ENCODE peak calls at places on chromosome 14, in eight cellular contexts. P is esophagus muscularis mucosa; V is pancreas; D is MG63; X is fibroblast of pulmonary artery; E is ovary; H is bronchial epithelial cell; F is CD8-positive, alpha-beta memory T cell. O is an unnamed sample.
A peak's percentile ranks its signal among the peaks of the same experiment; 100 is the strongest.

GRCh38 chr14:81435578-81436295 is 35.6 kb upstream of the STON2 start:
- DNase-seq in P (no peak), V (peak; percentile 84), D (peak; percentile 12), X (peak; percentile 11), E (peak; percentile 73), H (peak; percentile 72), F (no peak), O (no peak)

GRCh38 chr14:31232081-31232480 is 24.5 kb upstream of the HECTD1 start:
- DNase-seq in P (no peak), V (no peak), D (no peak), X (no peak), E (no peak), H (no peak), F (no peak), O (no peak)

GRCh38 chr14:29868000-29868399 is 59.6 kb downstream of the PRKD1 start:
- DNase-seq in P (no peak), V (no peak), D (no peak), X (peak; percentile 19), E (no peak), H (no peak), F (no peak), O (no peak)

GRCh38 chr14:24806061-24806678 is 172.2 kb upstream of the GZMB start:
- DNase-seq in P (peak; percentile 92), V (peak; percentile 75), D (peak; percentile 9), X (peak; percentile 69), E (peak; percentile 60), H (peak; percentile 44), F (no peak), O (no peak)

GRCh38 chr14:94322648-94323570 is at the start of gene SERPINA6:
- DNase-seq in P (peak; percentile 88), V (peak; percentile 25), D (peak; percentile 44), X (peak; percentile 46), E (no peak), H (no peak), F (no peak), O (peak; percentile 87)

GRCh38 chr14:91231446-91231845 is 13.1 kb downstream of the GPR68 start:
- DNase-seq in P (no peak), V (no peak), D (peak; percentile 46), X (no peak), E (no peak), H (no peak), F (no peak), O (no peak)

GRCh38 chr14:93085916-93086315 is 29.8 kb downstream of the ITPK1 start:
- DNase-seq in P (no peak), V (no peak), D (no peak), X (no peak), E (no peak), H (peak; percentile 83), F (no peak), O (no peak)

GRCh38 chr14:92690171-92691011 is 58.0 kb downstream of the LGMN start:
- DNase-seq in P (no peak), V (peak; percentile 85), D (peak; percentile 23), X (peak; percentile 65), E (peak; percentile 51), H (peak; percentile 64), F (no peak), O (no peak)

GRCh38 chr14:83470959-83471358 is 1937.3 kb upstream of the SEL1L start:
- DNase-seq in P (no peak), V (no peak), D (no peak), X (no peak), E (no peak), H (no peak), F (no peak), O (no peak)

GRCh38 chr14:97602438-97603117 is 805.4 kb downstream of the VRK1 start:
- DNase-seq in P (peak; percentile 88), V (no peak), D (no peak), X (no peak), E (no peak), H (no peak), F (peak; percentile 89), O (no peak)

GRCh38 chr14:93037354-93037753 is 78.4 kb downstream of the ITPK1 start:
- DNase-seq in P (no peak), V (peak; percentile 54), D (no peak), X (no peak), E (no peak), H (no peak), F (no peak), O (no peak)

GRCh38 chr14:75051556-75051899 is 261 bp upstream of the MLH3 start:
- DNase-seq in P (no peak), V (no peak), D (no peak), X (no peak), E (no peak), H (no peak), F (no peak), O (no peak)

GRCh38 chr14:97712471-97712870 is 915.3 kb downstream of the VRK1 start:
- DNase-seq in P (no peak), V (no peak), D (no peak), X (no peak), E (no peak), H (peak; percentile 74), F (no peak), O (no peak)

GRCh38 chr14:89504602-89505320 is 87.7 kb upstream of the FOXN3 start:
- DNase-seq in P (no peak), V (no peak), D (peak; percentile 60), X (peak; percentile 38), E (no peak), H (no peak), F (no peak), O (peak; percentile 25)

GRCh38 chr14:99274346-99275221 is 2.6 kb upstream of the BCL11B start:
- DNase-seq in P (no peak), V (peak; percentile 79), D (peak; percentile 81), X (peak; percentile 80), E (peak; percentile 81), H (peak; percentile 77), F (peak; percentile 71), O (no peak)

GRCh38 chr14:99271951-99272668 is at the start of gene BCL11B:
- DNase-seq in P (no peak), V (no peak), D (peak; percentile 59), X (peak; percentile 87), E (peak; percentile 58), H (peak; percentile 84), F (peak; percentile 93), O (no peak)

GRCh38 chr14:99273724-99274345 is 1.8 kb upstream of the BCL11B start:
- DNase-seq in P (no peak), V (no peak), D (no peak), X (no peak), E (no peak), H (peak; percentile 23), F (no peak), O (no peak)

GRCh38 chr14:99272669-99273024 is 650 bp upstream of the BCL11B start:
- DNase-seq in P (no peak), V (no peak), D (no peak), X (no peak), E (no peak), H (peak; percentile 22), F (no peak), O (no peak)

DNA sequence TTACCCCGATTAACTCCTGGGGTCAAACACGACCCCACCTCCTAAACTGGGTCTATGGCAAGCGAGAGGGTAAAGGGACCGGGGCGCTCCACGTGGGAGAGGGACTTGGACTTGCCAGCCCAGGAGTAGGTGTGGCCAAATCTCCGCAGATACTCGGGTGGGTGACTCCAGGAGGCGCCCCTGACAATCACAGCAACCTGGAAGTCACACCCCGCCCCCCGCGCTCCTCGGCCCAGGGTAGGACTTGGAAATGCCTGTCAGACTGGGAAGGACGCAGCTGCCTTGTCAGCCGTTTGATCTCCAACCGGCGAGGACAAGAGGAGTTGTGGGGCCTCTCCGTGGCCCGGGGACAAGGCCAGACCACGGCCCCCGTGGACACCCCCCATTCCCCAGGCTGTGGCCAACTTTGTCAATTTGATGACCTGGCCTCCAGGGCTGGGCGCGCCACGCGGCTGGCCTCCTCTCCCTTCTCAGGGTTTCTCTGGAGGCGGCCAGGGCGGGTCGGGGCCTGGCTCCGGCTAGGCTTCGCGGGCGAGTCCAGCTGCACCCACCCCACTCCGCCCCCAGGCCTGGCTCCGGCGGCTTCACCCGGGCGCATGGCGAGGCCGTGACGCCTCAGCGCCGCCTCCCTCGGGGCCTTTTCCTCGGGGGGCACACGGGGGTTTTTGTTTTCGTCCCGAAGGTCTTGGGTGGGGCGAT is 1.2 kb upstream of the BCL11B start:
- DNase-seq in P (no peak), V (no peak), D (no peak), X (no peak), E (no peak), H (peak; percentile 35), F (peak; percentile 78), O (no peak)
- H3K4me3 ChIP-seq in P (peak overlapping the region; percentile 12), V (no peak overlapping the region), D (no peak overlapping the region), X (no peak overlapping the region), E (no peak overlapping the region), H (peak overlapping the region; percentile 72), F (peak overlapping the region; percentile 62), O (peak overlapping the region; percentile 1)

DNA sequence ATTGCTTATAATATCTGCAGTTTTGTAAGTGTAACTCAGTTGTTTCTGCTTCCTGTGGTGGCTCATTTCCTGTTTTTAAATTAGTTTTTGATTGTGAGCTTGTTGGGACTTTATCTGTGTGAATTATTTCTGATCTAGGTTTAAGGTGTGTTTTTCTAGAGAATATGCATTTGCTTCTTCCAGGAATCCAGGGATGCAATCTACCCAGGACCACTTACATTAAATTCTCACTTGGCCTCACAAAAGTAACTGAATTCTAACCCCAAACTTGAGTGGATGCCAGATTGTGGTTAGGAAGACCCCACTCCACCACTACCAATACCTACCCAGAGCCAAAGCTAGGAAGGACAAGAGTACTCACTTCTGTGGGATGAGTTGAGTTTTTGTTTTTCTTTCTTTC is 11.9 kb downstream of the STYX start:
- DNase-seq in P (no peak), V (no peak), D (no peak), X (no peak), E (no peak), H (no peak), F (no peak), O (no peak)
- H3K4me3 ChIP-seq in P (no peak overlapping the region), V (no peak overlapping the region), D (no peak overlapping the region), X (no peak overlapping the region), E (no peak overlapping the region), H (no peak overlapping the region), F (peak overlapping the region; percentile 53), O (no peak overlapping the region)

GRCh38 chr14:76954371-76954770 is 74.1 kb downstream of the IRF2BPL start:
- DNase-seq in P (no peak), V (no peak), D (no peak), X (no peak), E (no peak), H (no peak), F (no peak), O (no peak)
- H3K4me3 ChIP-seq in P (no peak overlapping the region), V (no peak overlapping the region), D (no peak overlapping the region), X (no peak overlapping the region), E (no peak overlapping the region), H (no peak overlapping the region), F (no peak overlapping the region), O (no peak overlapping the region)

GRCh38 chr14:68596701-68597100 is 196.2 kb downstream of the ZFP36L1 start:
- DNase-seq in P (no peak), V (peak; percentile 88), D (no peak), X (no peak), E (no peak), H (no peak), F (no peak), O (no peak)

GRCh38 chr14:68598089-68598488 is 194.8 kb downstream of the ZFP36L1 start:
- DNase-seq in P (no peak), V (no peak), D (no peak), X (no peak), E (no peak), H (no peak), F (no peak), O (no peak)

GRCh38 chr14:68596211-68596610 is 196.7 kb downstream of the ZFP36L1 start:
- DNase-seq in P (no peak), V (no peak), D (no peak), X (no peak), E (no peak), H (no peak), F (no peak), O (no peak)

GRCh38 chr14:68599896-68600620 is 192.8 kb downstream of the ZFP36L1 start:
- DNase-seq in P (no peak), V (no peak), D (no peak), X (no peak), E (no peak), H (no peak), F (no peak), O (no peak)

GRCh38 chr14:68598621-68599447 is 194.0 kb downstream of the ZFP36L1 start:
- DNase-seq in P (no peak), V (peak; percentile 86), D (peak; percentile 50), X (peak; percentile 98), E (peak; percentile 74), H (peak; percentile 93), F (no peak), O (no peak)
- H3K4me3 ChIP-seq in P (no peak overlapping the region), V (no peak overlapping the region), D (no peak overlapping the region), X (peak overlapping the region; percentile 34), E (no peak overlapping the region), H (no peak overlapping the region), F (no peak overlapping the region), O (no peak overlapping the region)

O was measured in vagina.